ENCODE peak calls at places on chromosomes 11 and 22, in nine cellular contexts. P is GF-D8; X is activated CD8-positive, alpha-beta memory T cell treated with anti-CD3 and anti-CD28 coated beads, Interleukin-2, amount 50 U/mL, for 48 hours; H is tibial nerve; I is mucosa of descending colon; F is T-helper 1 cell; S is K562; R is stimulated activated CD4-positive, alpha-beta T cell treated with anti-CD3 and anti-CD28 coated beads, Interleukin-1b, Interleukin-23, amount 100 ng/mL, for 1 hour; K is CD4-positive, CD25-positive, alpha-beta regulatory T cell. T is an unnamed sample.

GRCh38 chr22:39518124-39518786 is 2.1 kb upstream of the ATF4 start:
- DNase-seq in X (no peak), P (no peak), I (no peak), R (no peak), F (no peak), S (no peak), K (no peak), H (no peak), T (no peak)

GRCh38 chr11:103433380-103433779 is 324.2 kb downstream of the DYNC2H1 start:
- DNase-seq in P (no peak), X (no peak), F (no peak), H (no peak), K (no peak), S (no peak), I (no peak), R (no peak), T (no peak)

GRCh38 chr22:26923498-26923897 is 266.1 kb downstream of the MIAT start:
- DNase-seq in S (no peak), F (no peak), I (no peak), H (no peak), K (no peak), X (no peak), R (no peak), P (no peak), T (no peak)

GRCh38 chr11:73361953-73362776 is 14.0 kb upstream of the RELT start:
- DNase-seq in P (no peak), F (no peak), X (no peak), H (no peak), I (no peak), R (no peak), S (peak), K (no peak), T (no peak)

GRCh38 chr22:41206719-41207118 is 1.6 kb downstream of the L3MBTL2 start:
- DNase-seq in K (no peak), H (no peak), P (no peak), S (no peak), F (no peak), I (no peak), X (no peak), R (no peak), T (no peak)

GRCh38 chr22:48842583-48842945 is 985.1 kb downstream of the BRD1 start:
- DNase-seq in X (no peak), I (no peak), S (no peak), K (no peak), R (no peak), H (no peak), P (no peak), F (no peak), T (no peak)

GRCh38 chr11:6405039-6405667 is 13.7 kb downstream of the APBB1 start:
- DNase-seq in I (no peak), F (no peak), K (no peak), S (no peak), H (no peak), P (no peak), X (no peak), R (no peak), T (no peak)

GRCh38 chr22:46033256-46034200 is 56.6 kb upstream of the WNT7B start:
- DNase-seq in K (no peak), F (no peak), R (no peak), S (no peak), I (no peak), P (no peak), X (peak), H (no peak), T (no peak)

GRCh38 chr22:27219036-27219435 is 561.6 kb downstream of the MIAT start:
- DNase-seq in K (no peak), I (no peak), X (no peak), F (no peak), S (no peak), P (no peak), R (no peak), H (no peak), T (no peak)

GRCh38 chr11:15629690-15630321 is 515.1 kb downstream of the INSC start:
- DNase-seq in X (no peak), H (peak), P (no peak), S (no peak), K (no peak), F (no peak), I (peak), R (no peak), T (peak)

GRCh38 chr22:20776624-20777405 is 2.9 kb downstream of the SERPIND1 start:
- DNase-seq in R (no peak), P (no peak), S (no peak), H (no peak), F (no peak), I (no peak), K (no peak), X (no peak), T (no peak)